ENCODE peak calls at places on chromosome 2, in nine cellular contexts. X, P, E, C, W, F, I, Y and U are unnamed samples.

GRCh38 chr2:102453497-102453896 is 19.5 kb upstream of the SLC9A4 start:
- DNase-seq in X (no peak), W (no peak), F (no peak), E (no peak), P (no peak), Y (no peak), I (no peak), C (no peak), U (no peak)

GRCh38 chr2:187138240-187138639 is 289.3 kb upstream of the ZSWIM2 start:
- DNase-seq in P (peak), E (peak), X (no peak), Y (no peak), W (peak), C (no peak), I (peak), F (peak), U (no peak)

GRCh38 chr2:46645681-46646162 is 166.4 kb downstream of the TMEM247 start:
- DNase-seq in X (peak), C (no peak), W (no peak), P (no peak), F (peak), Y (no peak), E (peak), I (no peak), U (peak)

GRCh38 chr2:152678808-152679207 is 38.5 kb downstream of the PRPF40A start:
- DNase-seq in Y (no peak), C (no peak), X (no peak), W (no peak), F (no peak), I (no peak), P (no peak), E (no peak), U (no peak)

GRCh38 chr2:112686348-112687217 is 34.2 kb upstream of the NT5DC4 start:
- DNase-seq in W (no peak), P (no peak), Y (no peak), E (no peak), I (no peak), C (no peak), F (no peak), X (no peak), U (no peak)

GRCh38 chr2:239991689-239992314 is 33.3 kb downstream of the NDUFA10 start:
- DNase-seq in P (peak), E (peak), Y (no peak), X (no peak), I (no peak), F (peak), W (peak), C (no peak), U (peak)

GRCh38 chr2:11629851-11630250 is 40.1 kb downstream of the NTSR2 start:
- DNase-seq in P (no peak), I (no peak), E (no peak), Y (no peak), X (no peak), F (no peak), C (no peak), W (no peak), U (no peak)

GRCh38 chr2:117631141-117631540 is 183.3 kb upstream of the DDX18 start:
- DNase-seq in W (no peak), C (no peak), E (no peak), Y (no peak), F (no peak), I (no peak), P (no peak), X (no peak), U (no peak)

GRCh38 chr2:138275881-138276280 is 225.7 kb upstream of the SPOPL start:
- DNase-seq in X (no peak), P (no peak), C (no peak), F (no peak), Y (no peak), I (no peak), E (peak), W (no peak), U (no peak)

GRCh38 chr2:151774506-151774905 is 40.2 kb upstream of the NEB start:
- DNase-seq in E (peak), F (peak), C (no peak), X (no peak), P (no peak), W (no peak), I (no peak), Y (no peak), U (peak)

GRCh38 chr2:109126501-109126860 is 2.5 kb upstream of the SH3RF3 start:
- DNase-seq in X (no peak), W (peak), F (peak), Y (no peak), E (peak), I (no peak), C (peak), P (no peak), U (peak)

GRCh38 chr2:171574149-171574795 is 52.0 kb downstream of the CYBRD1 start:
- DNase-seq in P (peak), F (peak), W (no peak), Y (peak), E (peak), C (peak), I (peak), X (peak), U (peak)

GRCh38 chr2:108542071-108542470 is 7.8 kb downstream of the LIMS1 start:
- DNase-seq in C (no peak), Y (no peak), W (peak), I (no peak), P (no peak), F (peak), E (peak), X (no peak), U (no peak)

GRCh38 chr2:121748202-121748601 is 7.2 kb upstream of the TSN start:
- DNase-seq in C (no peak), W (peak), X (no peak), F (peak), P (no peak), I (peak), E (peak), Y (no peak), U (no peak)

GRCh38 chr2:144453039-144453336 is 66.9 kb downstream of the ZEB2 start:
- DNase-seq in F (no peak), C (no peak), I (no peak), W (no peak), P (no peak), Y (no peak), X (no peak), E (peak), U (no peak)